ENCODE peak calls at places on chromosomes 1 and 21, in six cellular contexts. E, I, A, K, Q and Y are unnamed samples.
A peak's percentile ranks its signal among the peaks of the same experiment; 100 is the strongest.

GRCh38 chr1:202505356-202505755 is 156.9 kb downstream of the PPP1R12B start:
- DNase-seq in K (no peak), A (no peak), Q (no peak), E (no peak), I (peak; percentile 84), Y (no peak)

GRCh38 chr1:77536813-77537212 is 145.6 kb downstream of the ZZZ3 start:
- DNase-seq in E (no peak), A (no peak), I (peak; percentile 97), Q (no peak), K (no peak), Y (no peak)

GRCh38 chr1:204313675-204314074 is 46.1 kb downstream of the PLEKHA6 start:
- DNase-seq in K (no peak), E (no peak), Q (no peak), A (no peak), I (no peak), Y (no peak)

GRCh38 chr1:9069324-9070100 is at the start of gene SLC2A5:
- DNase-seq in K (no peak), E (no peak), A (no peak), Q (no peak), I (no peak), Y (no peak)

GRCh38 chr21:34952701-34953100 is 96.4 kb downstream of the RUNX1 start:
- DNase-seq in K (no peak), E (no peak), Q (peak; percentile 74), I (peak; percentile 45), A (no peak), Y (no peak)

GRCh38 chr1:62852253-62852652 is 68.3 kb downstream of the ATG4C start:
- DNase-seq in Q (no peak), I (no peak), K (no peak), E (no peak), A (no peak), Y (no peak)

GRCh38 chr1:72442251-72442650 is 159.9 kb upstream of the NEGR1 start:
- DNase-seq in I (no peak), E (no peak), A (no peak), K (no peak), Q (no peak), Y (no peak)

GRCh38 chr1:1164701-1165451 is 8.8 kb upstream of the TTLL10 start:
- DNase-seq in A (no peak), I (no peak), Q (no peak), K (no peak), E (no peak), Y (no peak)

GRCh38 chr1:205543351-205544305 is 39.2 kb downstream of the CDK18 start:
- DNase-seq in Q (peak; percentile 23), A (peak; percentile 76), I (peak; percentile 91), E (no peak), K (no peak), Y (peak; percentile 35)

GRCh38 chr21:32328595-32328994 is 29.9 kb downstream of the MRAP start:
- DNase-seq in E (no peak), K (no peak), Q (no peak), A (no peak), I (peak; percentile 36), Y (no peak)

GRCh38 chr1:155012760-155013602 is 10.4 kb downstream of the ZBTB7B start:
- DNase-seq in A (no peak), E (no peak), I (no peak), Q (no peak), K (no peak), Y (no peak)

GRCh38 chr1:2555634-2556276 is 416 bp upstream of the TNFRSF14 start:
- DNase-seq in E (peak; percentile 52), K (peak; percentile 60), Q (no peak), A (no peak), I (peak; percentile 30), Y (no peak)

GRCh38 chr1:31620631-31621497 is 3.4 kb downstream of the HCRTR1 start:
- DNase-seq in E (no peak), A (no peak), K (no peak), I (no peak), Q (no peak), Y (no peak)

GRCh38 chr1:165884690-165885304 is 57.4 kb downstream of the UCK2 start:
- DNase-seq in I (no peak), K (no peak), A (no peak), E (no peak), Q (no peak), Y (no peak)

GRCh38 chr21:27734146-27734545 is 767.3 kb upstream of the ADAMTS5 start:
- DNase-seq in E (no peak), K (no peak), I (peak; percentile 73), Q (no peak), A (no peak), Y (no peak)

GRCh38 chr1:34013958-34014737 is 150.3 kb downstream of the HMGB4 start:
- DNase-seq in I (no peak), Q (no peak), A (peak; percentile 33), E (no peak), K (no peak), Y (no peak)

GRCh38 chr1:44801491-44802305 is 1.5 kb downstream of the PLK3 start:
- DNase-seq in K (no peak), E (no peak), A (no peak), I (no peak), Q (no peak), Y (no peak)

GRCh38 chr21:16908087-16908486 is 604.8 kb upstream of the CXADR start:
- DNase-seq in E (no peak), A (no peak), Q (no peak), K (no peak), I (peak; percentile 87), Y (no peak)

GRCh38 chr1:154992721-154993571 is 440 bp upstream of the LENEP start:
- DNase-seq in E (no peak), Q (no peak), K (no peak), A (no peak), I (peak; percentile 62), Y (no peak)

GRCh38 chr1:85463666-85464496 is 1.1 kb downstream of the DDAH1 start:
- DNase-seq in E (no peak), A (peak; percentile 15), K (no peak), I (peak; percentile 67), Q (peak; percentile 8), Y (peak; percentile 24)

GRCh38 chr1:42206164-42206563 is 41.6 kb upstream of the GUCA2A start:
- DNase-seq in Q (no peak), E (no peak), A (no peak), K (no peak), I (peak; percentile 25), Y (no peak)

GRCh38 chr1:43980255-43981134 is 1.5 kb downstream of the B4GALT2 start:
- DNase-seq in Q (no peak), E (no peak), I (no peak), A (no peak), K (no peak), Y (no peak)

GRCh38 chr1:36187800-36188593 is 32.0 kb downstream of the MAP7D1 start:
- DNase-seq in I (peak; percentile 95), K (peak; percentile 77), E (peak; percentile 41), Q (peak; percentile 27), A (peak; percentile 73), Y (peak; percentile 80)

GRCh38 chr1:10107985-10108663 is 75.4 kb downstream of the UBE4B start:
- DNase-seq in K (no peak), A (no peak), I (peak; percentile 99), Q (no peak), E (no peak), Y (no peak)

GRCh38 chr1:180849031-180849775 is 63.5 kb upstream of the KIAA1614 start:
- DNase-seq in A (no peak), K (no peak), E (no peak), I (no peak), Q (no peak), Y (no peak)

GRCh38 chr1:167715653-167716302 is 6.0 kb upstream of the MPZL1 start:
- DNase-seq in A (no peak), Q (no peak), E (no peak), I (no peak), K (no peak), Y (peak; percentile 10)

GRCh38 chr1:243508303-243508713 is 252.5 kb downstream of the SDCCAG8 start:
- DNase-seq in K (no peak), E (no peak), I (no peak), A (no peak), Q (no peak), Y (no peak)

GRCh38 chr1:60903591-60903990 is 178.8 kb upstream of the NFIA start:
- DNase-seq in I (peak; percentile 37), A (no peak), K (no peak), Q (no peak), E (no peak), Y (no peak)

GRCh38 chr1:54887665-54888071 is 673 bp upstream of the DHCR24 start:
- DNase-seq in K (no peak), I (no peak), A (peak; percentile 46), Q (no peak), E (no peak), Y (no peak)

GRCh38 chr1:18874600-18874999 is 15.1 kb upstream of the TAS1R2 start:
- DNase-seq in Q (no peak), A (no peak), K (no peak), I (no peak), E (no peak), Y (no peak)

GRCh38 chr1:13664451-13664850 is 35.5 kb upstream of the PRDM2 start:
- DNase-seq in A (no peak), K (no peak), Q (no peak), E (no peak), I (no peak), Y (no peak)

GRCh38 chr1:175470591-175470990 is 272.8 kb downstream of the TNR start:
- DNase-seq in A (no peak), Q (no peak), E (no peak), K (no peak), I (no peak), Y (no peak)

GRCh38 chr1:179077396-179077795 is 4.5 kb upstream of the TOR3A start:
- DNase-seq in Q (no peak), I (no peak), E (no peak), K (no peak), A (no peak), Y (no peak)

GRCh38 chr1:107626075-107626796 is 338.7 kb downstream of the VAV3 start:
- DNase-seq in K (no peak), A (no peak), I (peak; percentile 82), Q (no peak), E (no peak), Y (no peak)

GRCh38 chr1:50516056-50516455 is 92.8 kb upstream of the DMRTA2 start:
- DNase-seq in E (no peak), A (no peak), Q (no peak), I (no peak), K (no peak), Y (no peak)

GRCh38 chr1:204883405-204883804 is 12.7 kb downstream of the NFASC start:
- DNase-seq in K (no peak), Q (no peak), A (no peak), I (no peak), E (no peak), Y (no peak)